ENCODE peak calls at places on chromosomes 2 and 18, in nine cellular contexts. H is spleen, M is cardiac fibroblast, W is A549, A is brain microvascular endothelial cell, D is K562, U is dorsolateral prefrontal cortex, Q is esophagus squamous epithelium, N is fibroblast of mammary gland. S is an unnamed sample.

GRCh38 chr2:86223098-86223681 is 23.9 kb downstream of the MRPL35 start:
- DNase-seq in A (peak; percentile 12), M (peak; percentile 72), N (peak; percentile 56), Q (no peak), D (no peak), H (no peak), U (no peak), W (no peak), S (peak; percentile 83)

GRCh38 chr2:7031424-7032245 is 114.4 kb downstream of the RNF144A start:
- DNase-seq in H (peak; percentile 86), M (peak; percentile 68), D (no peak), A (peak; percentile 24), U (no peak), W (peak; percentile 66), N (peak; percentile 79), Q (no peak), S (no peak)

GRCh38 chr2:18824317-18824716 is 234.9 kb upstream of the NT5C1B start:
- DNase-seq in H (no peak), W (no peak), D (no peak), U (no peak), Q (no peak), A (no peak), N (no peak), M (no peak), S (no peak)

GRCh38 chr2:69724540-69725159 is 17.3 kb upstream of the ANXA4 start:
- DNase-seq in D (peak; percentile 72), U (peak; percentile 80), W (peak; percentile 86), A (peak; percentile 75), Q (peak; percentile 5), N (peak; percentile 77), H (peak; percentile 92), M (peak; percentile 85), S (peak; percentile 87)

GRCh38 chr2:101463885-101464653 is 10.8 kb downstream of the RFX8 start:
- DNase-seq in M (peak; percentile 99), D (no peak), H (no peak), N (peak; percentile 98), A (peak; percentile 77), U (no peak), W (peak; percentile 20), Q (no peak), S (no peak)

GRCh38 chr2:46194856-46195255 is 102.4 kb upstream of the EPAS1 start:
- DNase-seq in D (no peak), A (no peak), Q (no peak), M (no peak), W (no peak), N (no peak), U (no peak), H (no peak), S (no peak)

GRCh38 chr18:80124131-80124530 is 15.1 kb downstream of the ADNP2 start:
- DNase-seq in U (no peak), W (no peak), M (no peak), N (no peak), A (no peak), H (no peak), Q (no peak), D (no peak), S (no peak)

GRCh38 chr2:125713533-125713932 is 942.4 kb upstream of the GYPC start:
- DNase-seq in U (no peak), H (no peak), W (no peak), D (no peak), M (no peak), A (no peak), N (no peak), Q (no peak), S (no peak)

GRCh38 chr18:76450912-76451421 is 44.1 kb downstream of the ZNF516 start:
- DNase-seq in D (no peak), H (peak; percentile 84), Q (no peak), M (peak; percentile 80), N (peak; percentile 78), A (peak; percentile 49), U (no peak), W (no peak), S (peak; percentile 80)

GRCh38 chr2:201363857-201364560 is 6.9 kb upstream of the FLACC1 start:
- DNase-seq in A (peak; percentile 39), W (peak; percentile 56), U (no peak), M (peak; percentile 78), Q (no peak), N (peak; percentile 72), D (peak; percentile 18), H (no peak), S (no peak)

DNA sequence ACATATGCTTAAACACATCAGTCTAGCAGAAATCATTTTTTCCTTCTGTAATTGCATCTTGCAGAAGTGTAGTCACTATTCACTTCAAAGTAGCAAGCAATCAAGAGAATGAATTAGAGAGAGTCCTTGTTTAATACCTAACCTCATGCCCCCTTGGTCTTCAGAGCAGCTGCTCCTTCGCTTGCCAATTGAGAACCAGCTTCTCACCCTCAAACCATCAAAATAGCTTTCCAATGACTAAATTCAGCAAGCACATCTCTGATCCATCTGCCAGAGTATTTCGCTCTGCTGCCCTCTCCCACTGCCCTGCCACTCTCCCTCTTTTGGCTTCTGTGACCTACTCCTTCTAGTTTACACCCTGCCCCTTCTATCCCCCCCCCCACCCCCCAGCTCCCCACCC is 120.7 kb upstream of the AGAP1 start:
- DNase-seq in W (no peak), M (no peak), Q (no peak), D (no peak), N (no peak), A (no peak), U (no peak), H (no peak), S (no peak)
- H3K4me3 ChIP-seq in W (no peak overlapping the region), M (no peak overlapping the region), Q (no peak overlapping the region), D (no peak overlapping the region), N (no peak overlapping the region), A (no peak overlapping the region), U (no peak overlapping the region), H (no peak overlapping the region), S (no peak overlapping the region)

GRCh38 chr2:221399183-221399582 is 172.9 kb downstream of the EPHA4 start:
- DNase-seq in W (no peak), U (no peak), M (no peak), N (no peak), Q (no peak), H (no peak), D (no peak), A (no peak), S (no peak)
- TF ChIP-seq CTCF in W (no peak), U (no peak), M (no peak), N (no peak), Q (no peak), H (no peak), D (no peak), A (no peak), S (no peak)

GRCh38 chr2:204632410-204632809 is 87.1 kb downstream of the PARD3B start:
- DNase-seq in H (no peak), U (no peak), A (no peak), D (no peak), Q (no peak), M (no peak), W (no peak), N (no peak), S (no peak)
- H3K4me3 ChIP-seq in H (no peak overlapping the region), U (no peak overlapping the region), A (no peak overlapping the region), D (no peak overlapping the region), Q (no peak overlapping the region), M (no peak overlapping the region), W (no peak overlapping the region), N (no peak overlapping the region), S (no peak overlapping the region)

DNA sequence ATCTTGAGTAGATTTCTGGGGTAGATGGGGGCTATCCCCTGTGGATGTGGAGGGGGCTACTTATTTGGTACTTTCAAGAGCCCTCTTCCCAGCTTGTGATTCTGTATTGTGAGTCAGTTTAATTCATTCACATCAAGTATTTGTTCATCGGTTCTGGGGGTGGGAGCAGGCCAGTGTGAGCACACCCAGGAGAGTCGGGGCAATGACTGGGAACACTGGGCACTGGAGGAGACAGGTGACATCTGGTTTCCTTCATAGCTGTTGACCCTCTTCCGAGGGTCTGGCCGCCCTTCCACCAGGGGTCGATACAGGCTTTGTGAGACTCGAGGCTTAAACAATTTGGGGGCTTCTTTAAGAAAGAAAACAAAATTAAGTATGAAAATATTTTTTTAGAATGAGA is 2.5 kb upstream of the TOGARAM2 start:
- DNase-seq in W (no peak), Q (no peak), U (no peak), H (no peak), M (no peak), A (no peak), N (no peak), D (no peak), S (no peak)
- TF ChIP-seq CTCF in W (no peak), Q (no peak), U (no peak), H (no peak), M (no peak), A (no peak), N (no peak), D (no peak), S (no peak)

GRCh38 chr2:168564641-168565040 is 108.6 kb downstream of the CERS6 start:
- DNase-seq in W (no peak), D (no peak), M (peak; percentile 17), U (no peak), H (no peak), Q (no peak), A (no peak), N (peak; percentile 20), S (no peak)
- H3K4me3 ChIP-seq in W (no peak overlapping the region), D (no peak overlapping the region), M (no peak overlapping the region), U (no peak overlapping the region), H (no peak overlapping the region), Q (no peak overlapping the region), A (no peak overlapping the region), N (no peak overlapping the region), S (no peak overlapping the region)

GRCh38 chr2:134897932-134898331 is 20.7 kb upstream of the CCNT2 start:
- DNase-seq in W (no peak), H (no peak), D (no peak), M (peak; percentile 47), N (peak; percentile 26), Q (no peak), U (no peak), A (no peak), S (no peak)
- TF ChIP-seq CTCF in W (peak; percentile 55), H (peak; percentile 37), D (peak; percentile 9), M (peak; percentile 34), N (peak; percentile 40), Q (peak; percentile 34), U (peak; percentile 45), A (no peak), S (no peak)